ENCODE peak calls at places on chromosomes 11 and 22, in seven cellular contexts. W is heart right ventricle, J is chondrocyte, T is BJ, K is tibial nerve, Z is fibroblast of lung, I is AG04450. A is an unnamed sample.
A peak's percentile ranks its signal among the peaks of the same experiment; 100 is the strongest.

GRCh38 chr22:22513619-22514018 is 5.1 kb upstream of the ZNF280B start:
- DNase-seq in T (no peak), I (no peak), K (no peak), W (no peak), Z (no peak), J (no peak), A (no peak)

GRCh38 chr22:47798229-47798628 is 1035.8 kb downstream of the TBC1D22A start:
- DNase-seq in I (no peak), J (no peak), T (no peak), W (no peak), Z (no peak), K (no peak), A (no peak)

GRCh38 chr11:73760066-73760679 is 701 bp downstream of the RAB6A start:
- DNase-seq in K (no peak), J (no peak), T (no peak), W (peak; percentile 56), I (no peak), Z (peak; percentile 50), A (no peak)

GRCh38 chr11:17077520-17078401 is at the start of gene RPS13:
- DNase-seq in K (peak; percentile 91), T (peak; percentile 97), Z (peak; percentile 99), J (peak; percentile 98), W (peak; percentile 94), I (peak; percentile 94), A (peak; percentile 96)

GRCh38 chr11:17221968-17222367 is 14.2 kb upstream of the PIK3C2A start:
- DNase-seq in I (no peak), J (no peak), W (no peak), Z (no peak), K (no peak), T (no peak), A (no peak)

GRCh38 chr11:355581-356458 is 13.5 kb upstream of the B4GALNT4 start:
- DNase-seq in Z (peak; percentile 98), W (peak; percentile 95), T (peak; percentile 76), I (peak; percentile 93), K (peak; percentile 92), J (peak; percentile 92), A (peak; percentile 97)

GRCh38 chr11:15657264-15657663 is 542.5 kb downstream of the INSC start:
- DNase-seq in K (no peak), T (no peak), Z (no peak), W (no peak), I (no peak), J (no peak), A (no peak)

GRCh38 chr22:37887610-37888378 is 18.3 kb upstream of the MICALL1 start:
- DNase-seq in I (peak; percentile 47), Z (peak; percentile 93), W (no peak), T (no peak), K (no peak), J (no peak), A (peak; percentile 70)

GRCh38 chr11:44286268-44286880 is 23.6 kb downstream of the ALX4 start:
- DNase-seq in T (no peak), I (no peak), J (no peak), K (no peak), Z (peak; percentile 57), W (peak; percentile 56), A (no peak)

GRCh38 chr11:12789574-12789973 is 115.4 kb downstream of the TEAD1 start:
- DNase-seq in I (no peak), T (no peak), K (no peak), J (no peak), W (no peak), Z (no peak), A (no peak)

GRCh38 chr11:14358729-14359439 is at the start of gene RRAS2:
- DNase-seq in T (no peak), Z (peak; percentile 69), W (peak; percentile 77), K (peak; percentile 53), I (no peak), J (no peak), A (no peak)

GRCh38 chr22:43002198-43002577 is 12.8 kb downstream of the PACSIN2 start:
- DNase-seq in J (no peak), T (no peak), K (no peak), W (no peak), Z (peak; percentile 58), I (peak; percentile 66), A (no peak)

GRCh38 chr11:18588297-18589252 is at the start of gene UEVLD:
- DNase-seq in J (peak; percentile 94), Z (peak; percentile 92), I (peak; percentile 78), T (peak; percentile 48), W (peak; percentile 89), K (peak; percentile 74), A (peak; percentile 74)

GRCh38 chr11:24965780-24966179 is 468.9 kb downstream of the LUZP2 start:
- DNase-seq in W (no peak), T (no peak), K (no peak), I (no peak), Z (peak; percentile 33), J (no peak), A (no peak)

GRCh38 chr22:20520093-20520511 is 12.7 kb downstream of the MED15 start:
- DNase-seq in Z (peak; percentile 33), K (no peak), W (no peak), J (no peak), T (no peak), I (no peak), A (no peak)

GRCh38 chr11:32328392-32328791 is 106.9 kb downstream of the WT1 start:
- DNase-seq in J (no peak), T (no peak), I (no peak), W (no peak), K (no peak), Z (no peak), A (no peak)

GRCh38 chr11:27700351-27701261 is at the start of gene BDNF:
- DNase-seq in W (no peak), J (peak; percentile 72), Z (peak; percentile 45), K (no peak), T (no peak), I (no peak), A (no peak)

GRCh38 chr11:19379465-19379864 is 138.7 kb upstream of the E2F8 start:
- DNase-seq in I (no peak), K (no peak), Z (no peak), W (no peak), J (no peak), T (no peak), A (no peak)

GRCh38 chr22:31969789-31970489 is 25.6 kb downstream of the YWHAH start:
- DNase-seq in W (peak; percentile 25), Z (peak; percentile 68), J (no peak), I (peak; percentile 20), T (no peak), K (no peak), A (peak; percentile 18)
- TF ChIP-seq CTCF in W (no peak), Z (peak; percentile 77), J (no peak), I (peak; percentile 74), T (peak; percentile 69), K (no peak), A (peak; percentile 69)

GRCh38 chr11:112972399-112973115 is 11.3 kb downstream of the NCAM1 start:
- DNase-seq in W (no peak), Z (no peak), T (no peak), K (no peak), I (no peak), J (no peak), A (no peak)
- TF ChIP-seq CTCF in W (no peak), Z (no peak), T (no peak), K (no peak), I (no peak), J (no peak), A (no peak)

GRCh38 chr11:117807482-117808272 is 10.7 kb upstream of the DSCAML1 start:
- DNase-seq in Z (peak; percentile 68), T (no peak), I (peak; percentile 29), K (peak; percentile 84), J (peak; percentile 84), W (peak; percentile 82), A (peak; percentile 31)

GRCh38 chr11:117806906-117807305 is 9.9 kb upstream of the DSCAML1 start:
- DNase-seq in J (peak; percentile 41), K (no peak), T (no peak), Z (no peak), I (no peak), W (no peak), A (no peak)

GRCh38 chr11:117808768-117809167 is 11.8 kb upstream of the DSCAML1 start:
- DNase-seq in T (no peak), I (no peak), J (peak; percentile 65), W (peak; percentile 33), Z (no peak), K (no peak), A (no peak)

GRCh38 chr11:117805048-117805447 is 8.0 kb upstream of the DSCAML1 start:
- DNase-seq in T (no peak), Z (no peak), J (peak; percentile 4), K (no peak), I (no peak), W (no peak), A (no peak)

GRCh38 chr11:117809236-117810055 is 12.4 kb upstream of the DSCAML1 start:
- DNase-seq in J (peak; percentile 85), I (no peak), K (peak; percentile 53), Z (no peak), W (peak; percentile 77), T (no peak), A (no peak)
- TF ChIP-seq CTCF in J (peak; percentile 79), I (peak; percentile 24), K (peak; percentile 43), Z (peak; percentile 40), W (peak; percentile 66), T (peak; percentile 48), A (peak; percentile 41)

GRCh38 chr11:57180141-57180561 is 1.6 kb upstream of the LRRC55 start:
- DNase-seq in I (no peak), T (no peak), Z (no peak), K (no peak), W (no peak), J (no peak), A (no peak)
- TF ChIP-seq CTCF in I (no peak), T (no peak), Z (no peak), K (no peak), W (no peak), J (no peak), A (no peak)

GRCh38 chr11:59463176-59463575 is 6.4 kb downstream of the OR4D6 start:
- DNase-seq in J (no peak), K (peak; percentile 60), T (no peak), I (no peak), Z (no peak), W (no peak), A (no peak)
- TF ChIP-seq CTCF in J (no peak), K (no peak), T (no peak), I (no peak), Z (no peak), W (no peak), A (no peak)

DNA sequence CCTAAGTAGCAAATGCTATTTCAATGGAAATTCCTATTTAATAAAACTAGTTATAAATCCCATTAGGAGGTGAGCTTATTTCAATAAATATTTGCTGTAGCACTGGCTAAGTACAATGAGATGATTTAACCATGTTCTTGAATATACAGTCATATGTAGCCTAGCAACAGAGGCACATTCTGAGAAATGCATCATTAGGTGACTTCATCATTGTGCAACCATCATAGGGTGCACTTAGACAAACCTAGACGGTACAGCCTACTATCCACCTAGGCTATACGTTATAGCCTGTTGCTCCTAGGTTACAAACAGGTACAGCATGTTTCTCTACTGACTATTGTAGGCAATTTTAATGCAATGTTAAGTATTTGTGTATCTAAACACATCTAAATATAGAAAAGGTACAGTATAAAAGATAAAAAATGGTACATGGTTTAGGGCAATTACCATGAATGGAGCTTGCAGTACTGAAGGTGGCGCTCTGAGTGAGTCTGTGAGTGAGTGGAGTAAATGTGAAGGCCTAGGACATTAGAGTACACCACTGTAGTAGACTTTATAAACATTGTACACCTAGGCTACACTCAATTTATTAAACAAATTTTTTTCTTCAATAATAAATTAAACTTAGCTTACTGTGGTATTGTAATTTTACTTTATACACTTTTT is 350.1 kb downstream of the CASP12 start:
- DNase-seq in Z (peak; percentile 47), K (no peak), W (no peak), I (no peak), T (no peak), J (no peak), A (no peak)
- TF ChIP-seq CTCF in Z (no peak), K (no peak), W (no peak), I (no peak), T (no peak), J (no peak), A (no peak)